ENCODE peak calls at places on chromosomes 6 and 20, in ten cellular contexts. Y, K, B, N, S, J, L, E, W and P are unnamed samples.

GRCh38 chr20:48652961-48653705 is 174.7 kb downstream of the PREX1 start:
- DNase-seq in Y (no peak), K (no peak), B (peak; percentile 15), N (no peak), S (no peak), J (no peak), L (no peak), E (no peak), W (no peak), P (no peak)

GRCh38 chr6:108667984-108668383 is 107.3 kb downstream of the FOXO3 start:
- DNase-seq in Y (peak; percentile 41), K (no peak), B (peak; percentile 43), N (no peak), S (peak; percentile 31), J (no peak), L (no peak), E (no peak), W (no peak), P (no peak)

GRCh38 chr20:37276494-37277252 is 12.8 kb upstream of the MANBAL start:
- DNase-seq in Y (no peak), K (no peak), B (peak; percentile 51), N (no peak), S (peak; percentile 41), J (no peak), L (peak; percentile 87), E (peak; percentile 63), W (no peak), P (no peak)

GRCh38 chr20:51529758-51530157 is 12.8 kb downstream of the NFATC2 start:
- DNase-seq in Y (no peak), K (no peak), B (no peak), N (no peak), S (no peak), J (no peak), L (no peak), E (no peak), W (no peak), P (no peak)

GRCh38 chr6:134950482-134950881 is 581 bp upstream of the ALDH8A1 start:
- DNase-seq in Y (no peak), K (no peak), B (no peak), N (no peak), S (no peak), J (no peak), L (no peak), E (peak; percentile 34), W (no peak), P (no peak)

GRCh38 chr6:156280131-156280530 is 497.0 kb upstream of the ARID1B start:
- DNase-seq in Y (no peak), K (no peak), B (no peak), N (no peak), S (peak; percentile 83), J (no peak), L (no peak), E (peak; percentile 50), W (no peak), P (no peak)

GRCh38 chr6:166415306-166415705 is 32.6 kb upstream of the MPC1 start:
- DNase-seq in Y (no peak), K (no peak), B (no peak), N (no peak), S (no peak), J (no peak), L (no peak), E (no peak), W (no peak), P (no peak)

GRCh38 chr6:20706293-20707165 is 172.3 kb downstream of the CDKAL1 start:
- DNase-seq in Y (no peak), K (no peak), B (peak; percentile 31), N (no peak), S (no peak), J (no peak), L (peak; percentile 20), E (no peak), W (peak; percentile 7), P (no peak)

GRCh38 chr6:31544676-31545075 is 1.7 kb downstream of the ATP6V1G2 start:
- DNase-seq in Y (no peak), K (no peak), B (no peak), N (no peak), S (no peak), J (no peak), L (no peak), E (no peak), W (no peak), P (no peak)
- H3K9ac ChIP-seq in Y (no peak overlapping the region), K (no peak overlapping the region), B (peak overlapping the region; percentile 9), N (no peak overlapping the region), S (no peak overlapping the region), J (no peak overlapping the region), L (no peak overlapping the region), E (no peak overlapping the region), W (no peak overlapping the region), P (no peak overlapping the region)

GRCh38 chr6:107576852-107577251 is 86.9 kb downstream of the SOBP start:
- DNase-seq in Y (no peak), K (no peak), B (peak; percentile 83), N (no peak), S (no peak), J (no peak), L (peak; percentile 90), E (no peak), W (no peak), P (no peak)

GRCh38 chr6:107574856-107575255 is 84.9 kb downstream of the SOBP start:
- DNase-seq in Y (no peak), K (no peak), B (no peak), N (no peak), S (peak; percentile 43), J (no peak), L (no peak), E (no peak), W (no peak), P (no peak)

GRCh38 chr6:107579413-107579812 is 89.5 kb downstream of the SOBP start:
- DNase-seq in Y (no peak), K (no peak), B (no peak), N (no peak), S (no peak), J (no peak), L (no peak), E (no peak), W (no peak), P (no peak)

GRCh38 chr6:107572886-107573285 is 83.0 kb downstream of the SOBP start:
- DNase-seq in Y (peak; percentile 58), K (no peak), B (no peak), N (no peak), S (no peak), J (no peak), L (no peak), E (no peak), W (no peak), P (no peak)

DNA sequence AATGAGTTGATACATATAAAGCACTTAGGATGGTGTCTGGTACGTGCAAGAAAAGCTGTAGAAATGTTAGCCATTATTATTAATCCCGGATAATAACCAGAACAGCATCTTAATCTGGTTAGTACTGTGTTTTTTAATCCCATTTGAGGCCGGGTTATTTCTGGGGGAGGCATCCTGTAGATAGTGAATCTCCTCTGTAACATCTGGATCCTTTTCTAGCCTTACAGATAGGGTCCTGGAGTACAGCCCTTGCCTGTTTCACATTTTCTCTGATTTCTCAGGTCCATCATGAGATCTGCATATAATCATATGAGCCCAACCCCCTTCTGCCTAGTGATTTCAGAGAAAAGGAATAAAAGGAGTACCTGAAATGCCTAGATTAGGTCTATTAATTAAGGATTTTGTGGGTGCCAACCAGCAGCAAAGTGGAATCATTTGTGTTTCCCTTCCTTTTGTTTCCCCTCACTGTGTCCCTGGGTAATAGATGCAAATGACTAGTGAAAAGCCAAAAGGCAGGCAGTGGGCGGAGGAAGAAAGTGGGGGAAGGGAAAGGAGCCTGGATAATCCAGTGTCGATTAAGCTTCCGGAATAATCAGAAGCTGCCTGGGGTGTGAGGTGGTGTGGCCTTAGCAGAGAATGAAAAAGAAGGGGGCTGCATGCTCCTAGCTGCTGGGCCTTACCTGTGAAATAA is 88.9 kb downstream of the SOBP start:
- DNase-seq in Y (peak; percentile 88), K (no peak), B (no peak), N (no peak), S (no peak), J (no peak), L (no peak), E (peak; percentile 71), W (no peak), P (peak; percentile 48)
- H3K9ac ChIP-seq in Y (no peak overlapping the region), K (no peak overlapping the region), B (no peak overlapping the region), N (no peak overlapping the region), S (no peak overlapping the region), J (no peak overlapping the region), L (no peak overlapping the region), E (no peak overlapping the region), W (no peak overlapping the region), P (no peak overlapping the region)

GRCh38 chr6:39918831-39919230 is 15.4 kb downstream of the MOCS1 start:
- DNase-seq in Y (no peak), K (no peak), B (no peak), N (no peak), S (no peak), J (no peak), L (no peak), E (no peak), W (no peak), P (no peak)

GRCh38 chr6:39915866-39916265 is 18.4 kb downstream of the MOCS1 start:
- DNase-seq in Y (no peak), K (no peak), B (no peak), N (no peak), S (no peak), J (no peak), L (no peak), E (no peak), W (no peak), P (no peak)

GRCh38 chr6:39920147-39920546 is 14.1 kb downstream of the MOCS1 start:
- DNase-seq in Y (no peak), K (no peak), B (no peak), N (no peak), S (no peak), J (no peak), L (no peak), E (no peak), W (no peak), P (no peak)

GRCh38 chr6:39917329-39917728 is 16.9 kb downstream of the MOCS1 start:
- DNase-seq in Y (no peak), K (no peak), B (no peak), N (no peak), S (no peak), J (no peak), L (no peak), E (no peak), W (no peak), P (no peak)

DNA sequence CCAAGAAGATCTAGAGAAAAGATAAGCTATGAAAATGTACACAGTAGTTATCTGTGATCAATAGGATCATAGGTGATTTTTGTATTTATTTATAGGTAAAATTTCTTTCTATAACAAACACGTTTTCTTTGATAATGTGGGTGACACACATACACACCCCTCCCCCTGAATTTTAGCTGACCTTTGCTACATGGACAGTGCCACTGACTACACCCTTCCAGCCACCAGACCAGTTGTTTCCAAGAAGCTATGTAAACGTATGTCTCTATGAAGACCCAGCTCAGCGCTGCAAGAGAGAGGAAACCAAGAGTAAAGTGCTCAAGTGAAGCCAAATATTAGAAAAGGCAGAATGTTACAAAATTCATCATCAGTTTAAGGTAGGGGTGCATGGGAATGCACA is 16.3 kb downstream of the MOCS1 start:
- DNase-seq in Y (no peak), K (no peak), B (no peak), N (no peak), S (no peak), J (no peak), L (no peak), E (no peak), W (no peak), P (no peak)
- H3K9ac ChIP-seq in Y (no peak overlapping the region), K (no peak overlapping the region), B (no peak overlapping the region), N (no peak overlapping the region), S (no peak overlapping the region), J (no peak overlapping the region), L (no peak overlapping the region), E (no peak overlapping the region), W (no peak overlapping the region), P (no peak overlapping the region)

GRCh38 chr6:4017847-4018193 is 61.1 kb downstream of the FAM217A start:
- DNase-seq in Y (peak; percentile 34), K (no peak), B (peak; percentile 64), N (no peak), S (peak; percentile 53), J (no peak), L (peak; percentile 59), E (peak; percentile 58), W (peak; percentile 28), P (no peak)

GRCh38 chr6:4021133-4021861 is 57.6 kb downstream of the FAM217A start:
- DNase-seq in Y (peak; percentile 96), K (peak; percentile 87), B (peak; percentile 98), N (peak; percentile 78), S (peak; percentile 92), J (peak; percentile 88), L (peak; percentile 99), E (peak; percentile 91), W (peak; percentile 95), P (peak; percentile 96)

GRCh38 chr6:4020822-4021132 is 58.2 kb downstream of the FAM217A start:
- DNase-seq in Y (no peak), K (no peak), B (no peak), N (no peak), S (no peak), J (no peak), L (no peak), E (no peak), W (no peak), P (no peak)

GRCh38 chr6:4017058-4017457 is 61.9 kb downstream of the FAM217A start:
- DNase-seq in Y (no peak), K (no peak), B (no peak), N (no peak), S (no peak), J (no peak), L (no peak), E (no peak), W (no peak), P (no peak)

DNA sequence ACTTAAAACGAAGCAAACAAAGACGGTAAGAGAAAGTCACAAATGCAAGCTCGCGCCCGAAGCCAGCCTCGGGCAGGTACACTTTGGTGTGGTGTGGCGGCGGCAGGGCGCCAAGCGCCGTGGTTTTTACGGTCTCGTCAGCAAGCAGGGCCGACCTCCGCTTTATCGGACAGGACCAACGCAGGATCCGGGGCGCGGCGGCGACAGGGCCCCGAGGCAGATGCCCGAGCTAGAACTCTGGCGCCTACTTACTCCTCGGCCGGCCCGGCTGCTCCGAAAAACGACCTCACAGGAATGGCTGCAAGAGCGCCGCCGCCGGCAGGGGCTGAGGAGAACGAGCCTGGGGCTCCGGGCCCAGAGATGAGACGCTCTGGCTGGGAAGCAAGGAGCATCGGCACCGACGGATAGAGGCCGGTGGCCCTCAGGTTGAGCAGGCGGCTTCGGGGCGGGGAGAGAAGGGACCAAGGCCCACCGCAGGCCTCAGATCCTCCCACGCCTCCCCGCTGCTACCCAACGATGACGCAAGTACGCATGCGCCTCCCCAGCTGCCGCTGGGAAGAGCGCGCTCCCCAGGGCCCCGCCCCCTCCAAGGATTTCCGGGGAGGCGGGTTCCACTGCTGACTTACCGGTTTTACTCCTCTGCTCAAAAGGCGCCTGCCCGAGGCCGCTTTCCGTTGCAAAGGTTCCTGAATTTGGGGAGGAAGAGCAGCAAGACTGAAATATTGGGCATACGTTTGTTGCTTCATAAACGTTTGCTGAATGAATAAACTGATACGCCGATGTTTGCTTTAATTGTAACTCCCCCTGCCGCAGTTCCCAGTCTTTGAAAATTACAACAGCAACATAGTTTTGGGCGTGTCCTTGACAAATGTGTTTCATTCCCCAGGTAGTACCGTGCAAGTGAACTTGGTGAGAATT is 60.5 kb downstream of the FAM217A start:
- DNase-seq in Y (peak; percentile 98), K (peak; percentile 91), B (peak; percentile 96), N (peak; percentile 89), S (peak; percentile 96), J (peak; percentile 95), L (peak; percentile 98), E (peak; percentile 93), W (peak; percentile 94), P (peak; percentile 96)
- H3K9ac ChIP-seq in Y (peak overlapping the region; percentile 87), K (peak overlapping the region; percentile 89), B (peak overlapping the region; percentile 99), N (peak overlapping the region; percentile 86), S (peak overlapping the region; percentile 90), J (peak overlapping the region; percentile 94), L (peak overlapping the region; percentile 93), E (peak overlapping the region; percentile 94), W (peak overlapping the region; percentile 91), P (peak overlapping the region; percentile 96)